ENCODE peak calls at places on chromosomes 11 and 22, in seven cellular contexts. One of them, this sample, is unnamed.

GRCh38 chr11:114395776-114396175 is 4.5 kb downstream of the C11orf71 start:
- DNase-seq in upper lobe of left lung: no peak
- DNase-seq in astrocyte of the spinal cord: no peak
- DNase-seq in OCI-LY7: no peak
- DNase-seq in stomach: no peak
- DNase-seq in AG09309: no peak
- DNase-seq in mammary epithelial cell: peak
- DNase-seq in this sample: no peak

GRCh38 chr11:107468596-107468995 is 11.0 kb upstream of the CWF19L2 start:
- DNase-seq in upper lobe of left lung: no peak
- DNase-seq in astrocyte of the spinal cord: peak
- DNase-seq in OCI-LY7: no peak
- DNase-seq in stomach: no peak
- DNase-seq in AG09309: no peak
- DNase-seq in mammary epithelial cell: peak
- DNase-seq in this sample: no peak

GRCh38 chr11:119671048-119671447 is 58.0 kb downstream of the NECTIN1 start:
- DNase-seq in upper lobe of left lung: no peak
- DNase-seq in astrocyte of the spinal cord: peak
- DNase-seq in OCI-LY7: no peak
- DNase-seq in stomach: peak
- DNase-seq in AG09309: peak
- DNase-seq in mammary epithelial cell: no peak
- DNase-seq in this sample: no peak

GRCh38 chr11:113265343-113265742 is 49.0 kb upstream of the TTC12 start:
- DNase-seq in upper lobe of left lung: no peak
- DNase-seq in astrocyte of the spinal cord: no peak
- DNase-seq in OCI-LY7: no peak
- DNase-seq in stomach: no peak
- DNase-seq in AG09309: no peak
- DNase-seq in mammary epithelial cell: no peak
- DNase-seq in this sample: no peak

GRCh38 chr22:23756891-23757290 is 2.7 kb upstream of the VPREB3 start:
- DNase-seq in upper lobe of left lung: no peak
- DNase-seq in astrocyte of the spinal cord: no peak
- DNase-seq in OCI-LY7: peak
- DNase-seq in stomach: no peak
- DNase-seq in AG09309: no peak
- DNase-seq in mammary epithelial cell: no peak
- DNase-seq in this sample: no peak

GRCh38 chr11:70761906-70762196 is 363.5 kb downstream of the CTTN start:
- DNase-seq in upper lobe of left lung: no peak
- DNase-seq in astrocyte of the spinal cord: no peak
- DNase-seq in OCI-LY7: no peak
- DNase-seq in stomach: no peak
- DNase-seq in AG09309: no peak
- DNase-seq in mammary epithelial cell: no peak
- DNase-seq in this sample: no peak

GRCh38 chr11:90204832-90205646 is 17.8 kb downstream of the CHORDC1 start:
- DNase-seq in upper lobe of left lung: no peak
- DNase-seq in astrocyte of the spinal cord: peak
- DNase-seq in OCI-LY7: peak
- DNase-seq in stomach: no peak
- DNase-seq in AG09309: peak
- DNase-seq in mammary epithelial cell: peak
- DNase-seq in this sample: no peak

GRCh38 chr22:38080468-38080846 is 3.5 kb downstream of the SLC16A8 start:
- DNase-seq in upper lobe of left lung: no peak
- DNase-seq in astrocyte of the spinal cord: no peak
- DNase-seq in OCI-LY7: no peak
- DNase-seq in stomach: no peak
- DNase-seq in AG09309: no peak
- DNase-seq in mammary epithelial cell: no peak
- DNase-seq in this sample: no peak

GRCh38 chr11:123303924-123304323 is 108.9 kb upstream of the CLMP start:
- DNase-seq in upper lobe of left lung: no peak
- DNase-seq in astrocyte of the spinal cord: no peak
- DNase-seq in OCI-LY7: peak
- DNase-seq in stomach: no peak
- DNase-seq in AG09309: no peak
- DNase-seq in mammary epithelial cell: no peak
- DNase-seq in this sample: no peak

GRCh38 chr11:32751381-32751780 is 43.1 kb downstream of the CCDC73 start:
- DNase-seq in upper lobe of left lung: peak
- DNase-seq in astrocyte of the spinal cord: no peak
- DNase-seq in OCI-LY7: no peak
- DNase-seq in stomach: no peak
- DNase-seq in AG09309: no peak
- DNase-seq in mammary epithelial cell: no peak
- DNase-seq in this sample: no peak

DNA sequence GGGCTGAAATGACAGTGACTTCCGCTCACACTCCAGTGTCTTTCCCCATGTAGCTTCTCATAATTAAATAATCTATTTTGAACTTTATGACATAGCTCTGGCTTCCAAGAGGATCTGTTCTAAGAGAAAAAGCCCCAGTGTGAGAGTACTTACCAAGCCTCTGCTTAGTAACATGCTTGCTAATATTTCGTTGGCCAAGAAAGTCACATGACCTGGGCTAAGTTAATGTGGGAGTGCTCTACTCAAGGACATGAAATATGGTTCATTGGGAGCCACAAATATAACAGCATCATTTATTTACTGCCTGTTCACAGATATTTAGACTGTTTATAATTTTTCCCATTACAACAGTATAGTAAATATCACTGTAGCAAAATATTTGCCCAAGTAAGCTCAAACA is 42.5 kb downstream of the CCDC73 start:
- DNase-seq in upper lobe of left lung: no peak
- DNase-seq in astrocyte of the spinal cord: no peak
- DNase-seq in OCI-LY7: no peak
- DNase-seq in stomach: no peak
- DNase-seq in AG09309: no peak
- DNase-seq in mammary epithelial cell: no peak
- DNase-seq in this sample: no peak
- TF ChIP-seq CTCF in upper lobe of left lung: no peak
- TF ChIP-seq CTCF in astrocyte of the spinal cord: no peak
- TF ChIP-seq CTCF in OCI-LY7: no peak
- TF ChIP-seq CTCF in stomach: no peak
- TF ChIP-seq CTCF in AG09309: no peak
- TF ChIP-seq CTCF in mammary epithelial cell: no peak
- TF ChIP-seq CTCF in this sample: no peak

DNA sequence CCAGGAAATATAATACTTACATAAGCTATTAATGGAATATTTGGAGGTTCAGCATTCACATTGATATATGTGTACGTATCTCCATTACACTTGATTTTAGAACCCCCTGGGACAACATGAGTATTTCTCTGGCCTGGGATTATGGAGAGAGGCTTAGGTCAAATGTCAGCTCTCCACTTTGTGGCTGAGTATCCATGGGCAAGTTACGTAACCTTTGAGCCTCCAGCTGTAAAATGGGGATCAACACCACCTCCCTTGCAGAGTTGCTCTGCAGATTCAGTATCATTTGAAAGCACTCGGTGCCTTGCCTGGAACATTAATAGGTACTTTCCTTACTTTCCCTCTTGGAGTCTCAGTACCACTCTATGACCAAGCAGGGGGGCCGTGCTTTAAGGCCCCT is 33.2 kb downstream of the C22orf31 start:
- DNase-seq in upper lobe of left lung: no peak
- DNase-seq in astrocyte of the spinal cord: no peak
- DNase-seq in OCI-LY7: no peak
- DNase-seq in stomach: no peak
- DNase-seq in AG09309: no peak
- DNase-seq in mammary epithelial cell: no peak
- DNase-seq in this sample: no peak
- TF ChIP-seq CTCF in upper lobe of left lung: no peak
- TF ChIP-seq CTCF in astrocyte of the spinal cord: no peak
- TF ChIP-seq CTCF in OCI-LY7: no peak
- TF ChIP-seq CTCF in stomach: no peak
- TF ChIP-seq CTCF in AG09309: no peak
- TF ChIP-seq CTCF in mammary epithelial cell: no peak
- TF ChIP-seq CTCF in this sample: no peak

GRCh38 chr22:45462034-45462655 is 40.5 kb upstream of the FBLN1 start:
- DNase-seq in upper lobe of left lung: no peak
- DNase-seq in astrocyte of the spinal cord: no peak
- DNase-seq in OCI-LY7: peak
- DNase-seq in stomach: no peak
- DNase-seq in AG09309: no peak
- DNase-seq in mammary epithelial cell: no peak
- DNase-seq in this sample: no peak
- TF ChIP-seq CTCF in upper lobe of left lung: no peak
- TF ChIP-seq CTCF in astrocyte of the spinal cord: no peak
- TF ChIP-seq CTCF in OCI-LY7: peak
- TF ChIP-seq CTCF in stomach: no peak
- TF ChIP-seq CTCF in AG09309: no peak
- TF ChIP-seq CTCF in mammary epithelial cell: no peak
- TF ChIP-seq CTCF in this sample: peak

GRCh38 chr11:37857726-37858125 is 1259.7 kb upstream of the RAG2 start:
- DNase-seq in upper lobe of left lung: no peak
- DNase-seq in astrocyte of the spinal cord: no peak
- DNase-seq in OCI-LY7: no peak
- DNase-seq in stomach: no peak
- DNase-seq in AG09309: no peak
- DNase-seq in mammary epithelial cell: no peak
- DNase-seq in this sample: no peak

GRCh38 chr11:37861671-37862070 is 1263.6 kb upstream of the RAG2 start:
- DNase-seq in upper lobe of left lung: no peak
- DNase-seq in astrocyte of the spinal cord: no peak
- DNase-seq in OCI-LY7: no peak
- DNase-seq in stomach: no peak
- DNase-seq in AG09309: no peak
- DNase-seq in mammary epithelial cell: no peak
- DNase-seq in this sample: no peak

DNA sequence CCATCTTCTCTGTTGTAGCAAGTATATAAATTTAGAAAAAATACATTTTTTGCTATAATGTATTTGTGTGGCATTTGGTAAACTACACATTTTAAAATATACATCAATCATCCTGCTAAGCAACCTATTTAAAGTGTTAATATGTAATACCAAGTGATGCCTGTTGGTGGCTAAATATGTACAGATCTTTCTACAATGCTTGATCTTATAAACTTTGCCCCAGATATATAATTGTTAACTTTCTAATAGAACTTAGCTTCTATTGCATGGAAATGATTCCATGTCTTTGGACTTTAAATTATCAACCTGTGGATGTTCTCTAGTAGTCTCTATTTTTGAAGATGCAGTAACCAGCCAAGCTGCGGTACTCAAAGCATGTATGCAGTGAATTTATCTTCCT is 1260.4 kb upstream of the RAG2 start:
- DNase-seq in upper lobe of left lung: no peak
- DNase-seq in astrocyte of the spinal cord: no peak
- DNase-seq in OCI-LY7: no peak
- DNase-seq in stomach: no peak
- DNase-seq in AG09309: no peak
- DNase-seq in mammary epithelial cell: no peak
- DNase-seq in this sample: no peak
- TF ChIP-seq CTCF in upper lobe of left lung: no peak
- TF ChIP-seq CTCF in astrocyte of the spinal cord: peak
- TF ChIP-seq CTCF in OCI-LY7: peak
- TF ChIP-seq CTCF in stomach: peak
- TF ChIP-seq CTCF in AG09309: no peak
- TF ChIP-seq CTCF in mammary epithelial cell: peak
- TF ChIP-seq CTCF in this sample: peak